ENCODE peak calls at places on chromosomes 1 and 21, in nine cellular contexts. U, Q, C, A, W, T, B, X and G are unnamed samples.

GRCh38 chr1:18434041-18434440 is 46.7 kb upstream of the KLHDC7A start:
- ATAC-seq in U (no peak), Q (no peak), C (no peak), A (no peak), W (no peak), T (no peak), B (no peak), X (no peak), G (no peak)

GRCh38 chr1:79981483-79981882 is 975.0 kb upstream of the ADGRL4 start:
- ATAC-seq in U (no peak), Q (no peak), C (no peak), A (no peak), W (no peak), T (peak; percentile 64), B (peak; percentile 58), X (no peak), G (no peak)

GRCh38 chr1:39394598-39394997 is 96.8 kb upstream of the BMP8A start:
- ATAC-seq in U (peak; percentile 35), Q (no peak), C (peak; percentile 69), A (peak; percentile 63), W (peak; percentile 92), T (peak; percentile 13), B (no peak), X (peak; percentile 49), G (peak; percentile 44)

GRCh38 chr1:84246228-84246627 is 55.3 kb upstream of the SAMD13 start:
- ATAC-seq in U (no peak), Q (no peak), C (no peak), A (no peak), W (no peak), T (no peak), B (no peak), X (no peak), G (no peak)

GRCh38 chr1:216917039-216917438 is 193.8 kb upstream of the ESRRG start:
- ATAC-seq in U (no peak), Q (no peak), C (no peak), A (no peak), W (no peak), T (no peak), B (no peak), X (no peak), G (no peak)

GRCh38 chr1:28518745-28519341 is 13.0 kb downstream of the RCC1 start:
- ATAC-seq in U (peak; percentile 55), Q (no peak), C (peak; percentile 49), A (peak; percentile 27), W (no peak), T (no peak), B (no peak), X (peak; percentile 78), G (peak; percentile 75)

GRCh38 chr21:41901099-41901498 is 22.0 kb upstream of the PRDM15 start:
- ATAC-seq in U (peak; percentile 12), Q (no peak), C (peak; percentile 34), A (no peak), W (no peak), T (no peak), B (peak; percentile 80), X (peak; percentile 51), G (peak; percentile 63)

GRCh38 chr21:30227128-30227527 is 11.2 kb upstream of the CLDN8 start:
- ATAC-seq in U (no peak), Q (no peak), C (no peak), A (no peak), W (no peak), T (no peak), B (no peak), X (no peak), G (no peak)

GRCh38 chr1:201568859-201569294 is 29.9 kb downstream of the NAV1 start:
- ATAC-seq in U (no peak), Q (no peak), C (no peak), A (peak; percentile 26), W (no peak), T (peak; percentile 15), B (no peak), X (no peak), G (no peak)

GRCh38 chr1:207903767-207904166 is 7.2 kb downstream of the CD34 start:
- ATAC-seq in U (no peak), Q (no peak), C (no peak), A (no peak), W (no peak), T (no peak), B (no peak), X (no peak), G (no peak)

GRCh38 chr1:182235952-182236650 is 155.5 kb downstream of the GLUL start:
- ATAC-seq in U (peak; percentile 43), Q (no peak), C (no peak), A (no peak), W (no peak), T (peak; percentile 95), B (peak; percentile 89), X (no peak), G (peak; percentile 41)

GRCh38 chr1:79391896-79392295 is 385.4 kb upstream of the ADGRL4 start:
- ATAC-seq in U (no peak), Q (no peak), C (no peak), A (no peak), W (no peak), T (no peak), B (no peak), X (no peak), G (no peak)

GRCh38 chr21:35438643-35439404 is 389.7 kb upstream of the RUNX1 start:
- ATAC-seq in U (peak; percentile 66), Q (no peak), C (peak; percentile 94), A (peak; percentile 78), W (peak; percentile 46), T (peak; percentile 7), B (no peak), X (peak; percentile 96), G (peak; percentile 88)

GRCh38 chr1:115492880-115493279 is 148.9 kb upstream of the VANGL1 start:
- ATAC-seq in U (no peak), Q (no peak), C (no peak), A (no peak), W (no peak), T (no peak), B (no peak), X (no peak), G (no peak)

GRCh38 chr21:15343066-15343465 is 278.3 kb upstream of the NRIP1 start:
- ATAC-seq in U (no peak), Q (no peak), C (no peak), A (no peak), W (no peak), T (no peak), B (no peak), X (no peak), G (no peak)

GRCh38 chr1:162846256-162847212 is 14.4 kb downstream of the CCDC190 start:
- ATAC-seq in U (no peak), Q (no peak), C (no peak), A (no peak), W (no peak), T (no peak), B (no peak), X (no peak), G (no peak)